ENCODE peak calls at places on chromosomes 11 and 22, in seven cellular contexts. One of them, this sample, is unnamed.

GRCh38 chr11:44427432-44427831 is 117.5 kb upstream of the ALX4 start:
- DNase-seq in GM12891: no peak
- DNase-seq in spleen: no peak
- DNase-seq in HCT116: no peak
- DNase-seq in H54: no peak
- DNase-seq in body of pancreas: no peak
- DNase-seq in uterus: no peak
- DNase-seq in this sample: peak; percentile 32

GRCh38 chr11:122751298-122752070 is 86.8 kb upstream of the CRTAM start:
- DNase-seq in GM12891: no peak
- DNase-seq in spleen: no peak
- DNase-seq in HCT116: no peak
- DNase-seq in H54: no peak
- DNase-seq in body of pancreas: no peak
- DNase-seq in uterus: no peak
- DNase-seq in this sample: no peak

GRCh38 chr11:83409891-83410290 is 123.7 kb upstream of the CCDC90B start:
- DNase-seq in GM12891: no peak
- DNase-seq in spleen: no peak
- DNase-seq in HCT116: no peak
- DNase-seq in H54: no peak
- DNase-seq in body of pancreas: peak; percentile 68
- DNase-seq in uterus: no peak
- DNase-seq in this sample: no peak

GRCh38 chr11:120558754-120559431 is 47.3 kb downstream of the GRIK4 start:
- DNase-seq in GM12891: no peak
- DNase-seq in spleen: no peak
- DNase-seq in HCT116: no peak
- DNase-seq in H54: no peak
- DNase-seq in body of pancreas: no peak
- DNase-seq in uterus: no peak
- DNase-seq in this sample: no peak

GRCh38 chr11:7034019-7034418 is 13.7 kb downstream of the NLRP14 start:
- DNase-seq in GM12891: no peak
- DNase-seq in spleen: no peak
- DNase-seq in HCT116: no peak
- DNase-seq in H54: no peak
- DNase-seq in body of pancreas: no peak
- DNase-seq in uterus: no peak
- DNase-seq in this sample: no peak

GRCh38 chr22:33922268-33922667 is 2.0 kb upstream of the LARGE1 start:
- DNase-seq in GM12891: no peak
- DNase-seq in spleen: peak; percentile 78
- DNase-seq in HCT116: no peak
- DNase-seq in H54: no peak
- DNase-seq in body of pancreas: peak; percentile 46
- DNase-seq in uterus: peak; percentile 51
- DNase-seq in this sample: no peak

GRCh38 chr11:8260202-8260996 is 3.3 kb downstream of the LMO1 start:
- DNase-seq in GM12891: no peak
- DNase-seq in spleen: peak; percentile 40
- DNase-seq in HCT116: no peak
- DNase-seq in H54: no peak
- DNase-seq in body of pancreas: peak; percentile 3
- DNase-seq in uterus: peak; percentile 7
- DNase-seq in this sample: no peak

GRCh38 chr11:96474263-96474662 is 84.5 kb downstream of the JRKL start:
- DNase-seq in GM12891: no peak
- DNase-seq in spleen: no peak
- DNase-seq in HCT116: no peak
- DNase-seq in H54: no peak
- DNase-seq in body of pancreas: no peak
- DNase-seq in uterus: no peak
- DNase-seq in this sample: no peak

GRCh38 chr11:74147199-74147929 is 23.4 kb downstream of the C2CD3 start:
- DNase-seq in GM12891: no peak
- DNase-seq in spleen: no peak
- DNase-seq in HCT116: no peak
- DNase-seq in H54: no peak
- DNase-seq in body of pancreas: no peak
- DNase-seq in uterus: no peak
- DNase-seq in this sample: no peak

GRCh38 chr22:38305481-38306448 is 11.5 kb downstream of the CSNK1E start:
- DNase-seq in GM12891: no peak
- DNase-seq in spleen: no peak
- DNase-seq in HCT116: no peak
- DNase-seq in H54: no peak
- DNase-seq in body of pancreas: peak; percentile 38
- DNase-seq in uterus: no peak
- DNase-seq in this sample: no peak
- TF ChIP-seq POLR2A in GM12891: no peak
- TF ChIP-seq POLR2A in spleen: no peak
- TF ChIP-seq POLR2A in HCT116: no peak
- TF ChIP-seq POLR2A in H54: no peak
- TF ChIP-seq POLR2A in body of pancreas: no peak
- TF ChIP-seq POLR2A in uterus: no peak
- TF ChIP-seq POLR2A in this sample: no peak

DNA sequence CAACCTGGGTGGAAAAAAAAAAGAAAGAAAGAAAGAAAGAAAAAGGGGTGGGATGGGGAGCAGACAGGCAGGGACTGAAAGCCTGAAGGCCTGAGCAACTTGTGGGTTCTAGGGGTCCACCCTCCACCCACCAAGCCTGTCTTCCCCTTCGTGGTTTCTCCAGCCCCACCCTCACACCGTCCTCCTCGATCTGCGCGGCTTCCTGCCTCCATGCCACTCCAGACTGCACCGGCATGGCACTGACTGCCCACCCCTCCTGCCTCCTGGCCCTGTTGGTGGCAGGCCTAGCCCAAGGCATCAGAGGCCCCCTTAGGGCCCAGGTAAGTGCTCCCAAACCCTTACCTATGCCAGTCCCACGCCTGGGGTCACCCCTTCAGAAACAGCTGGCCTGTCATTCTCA is at the start of gene CTSW:
- DNase-seq in GM12891: no peak
- DNase-seq in spleen: peak; percentile 86
- DNase-seq in HCT116: no peak
- DNase-seq in H54: no peak
- DNase-seq in body of pancreas: no peak
- DNase-seq in uterus: no peak
- DNase-seq in this sample: no peak
- TF ChIP-seq POLR2A in GM12891: no peak
- TF ChIP-seq POLR2A in spleen: no peak
- TF ChIP-seq POLR2A in HCT116: no peak
- TF ChIP-seq POLR2A in H54: no peak
- TF ChIP-seq POLR2A in body of pancreas: no peak
- TF ChIP-seq POLR2A in uterus: no peak
- TF ChIP-seq POLR2A in this sample: no peak

GRCh38 chr11:71453021-71453910 is at the start of gene NADSYN1:
- DNase-seq in GM12891: peak; percentile 96
- DNase-seq in spleen: peak; percentile 100
- DNase-seq in HCT116: peak; percentile 80
- DNase-seq in H54: peak; percentile 97
- DNase-seq in body of pancreas: peak; percentile 99
- DNase-seq in uterus: peak; percentile 97
- DNase-seq in this sample: peak; percentile 99
- TF ChIP-seq POLR2A in GM12891: peak; percentile 46
- TF ChIP-seq POLR2A in spleen: peak; percentile 44
- TF ChIP-seq POLR2A in HCT116: no peak
- TF ChIP-seq POLR2A in H54: peak; percentile 80
- TF ChIP-seq POLR2A in body of pancreas: peak; percentile 73
- TF ChIP-seq POLR2A in uterus: peak; percentile 61
- TF ChIP-seq POLR2A in this sample: peak; percentile 68

GRCh38 chr11:22624742-22625447 is 728 bp downstream of the FANCF start:
- DNase-seq in GM12891: peak; percentile 18
- DNase-seq in spleen: no peak
- DNase-seq in HCT116: peak; percentile 12
- DNase-seq in H54: no peak
- DNase-seq in body of pancreas: peak; percentile 79
- DNase-seq in uterus: peak; percentile 44
- DNase-seq in this sample: peak; percentile 78

GRCh38 chr11:22627421-22627820 is 1.8 kb upstream of the FANCF start:
- DNase-seq in GM12891: no peak
- DNase-seq in spleen: peak; percentile 72
- DNase-seq in HCT116: no peak
- DNase-seq in H54: no peak
- DNase-seq in body of pancreas: no peak
- DNase-seq in uterus: no peak
- DNase-seq in this sample: no peak

GRCh38 chr11:22626573-22627239 is 1.1 kb upstream of the FANCF start:
- DNase-seq in GM12891: no peak
- DNase-seq in spleen: peak; percentile 70
- DNase-seq in HCT116: no peak
- DNase-seq in H54: no peak
- DNase-seq in body of pancreas: no peak
- DNase-seq in uterus: no peak
- DNase-seq in this sample: no peak

DNA sequence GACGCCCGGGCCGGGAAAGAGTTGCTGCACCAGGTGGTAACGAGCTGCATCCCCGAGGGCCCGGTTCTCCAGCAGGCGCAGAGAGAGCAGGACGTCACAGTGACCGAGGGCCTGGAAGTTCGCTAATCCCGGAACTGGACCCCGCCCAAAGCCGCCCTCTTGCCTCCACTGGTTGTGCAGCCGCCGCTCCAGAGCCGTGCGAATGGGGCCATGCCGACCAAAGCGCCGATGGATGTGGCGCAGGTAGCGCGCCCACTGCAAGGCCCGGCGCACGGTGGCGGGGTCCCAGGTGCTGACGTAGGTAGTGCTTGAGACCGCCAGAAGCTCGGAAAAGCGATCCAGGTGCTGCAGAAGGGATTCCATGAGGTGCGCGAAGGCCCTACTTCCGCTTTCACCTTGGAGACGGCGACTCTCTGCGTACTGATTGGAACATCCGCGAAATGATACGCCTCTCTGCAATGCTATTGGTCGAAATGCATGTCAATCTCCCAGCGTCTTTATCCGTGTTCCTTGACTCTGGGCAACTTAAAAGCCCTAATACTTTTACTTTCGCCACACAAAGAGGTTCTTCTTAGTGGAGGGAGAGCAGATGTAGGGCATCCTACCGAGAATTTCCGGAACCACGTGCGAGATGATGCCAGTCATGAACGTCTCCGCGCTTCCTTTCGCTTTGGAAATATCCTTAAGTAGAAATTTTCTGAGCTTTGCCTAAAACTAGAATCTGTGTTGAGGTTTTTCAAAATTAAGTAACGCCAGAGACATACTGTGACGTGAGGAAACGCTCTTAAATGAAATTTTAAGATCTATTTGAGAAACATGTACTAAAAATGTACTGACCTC is at the start of gene FANCF:
- DNase-seq in GM12891: peak; percentile 63
- DNase-seq in spleen: peak; percentile 95
- DNase-seq in HCT116: peak; percentile 89
- DNase-seq in H54: peak; percentile 53
- DNase-seq in body of pancreas: peak; percentile 97
- DNase-seq in uterus: peak; percentile 97
- DNase-seq in this sample: peak; percentile 98
- TF ChIP-seq POLR2A in GM12891: peak; percentile 78
- TF ChIP-seq POLR2A in spleen: no peak
- TF ChIP-seq POLR2A in HCT116: no peak
- TF ChIP-seq POLR2A in H54: peak; percentile 26
- TF ChIP-seq POLR2A in body of pancreas: peak; percentile 84
- TF ChIP-seq POLR2A in uterus: peak; percentile 31
- TF ChIP-seq POLR2A in this sample: peak; percentile 82

GRCh38 chr11:62546244-62546936 is at the start of gene AHNAK:
- DNase-seq in GM12891: no peak
- DNase-seq in spleen: peak; percentile 93
- DNase-seq in HCT116: no peak
- DNase-seq in H54: peak; percentile 46
- DNase-seq in body of pancreas: peak; percentile 84
- DNase-seq in uterus: peak; percentile 87
- DNase-seq in this sample: peak; percentile 76

GRCh38 chr11:62548545-62549335 is 2.1 kb upstream of the AHNAK start:
- DNase-seq in GM12891: no peak
- DNase-seq in spleen: no peak
- DNase-seq in HCT116: no peak
- DNase-seq in H54: no peak
- DNase-seq in body of pancreas: peak; percentile 75
- DNase-seq in uterus: no peak
- DNase-seq in this sample: no peak

GRCh38 chr11:62546937-62547625 is 475 bp upstream of the AHNAK start:
- DNase-seq in GM12891: no peak
- DNase-seq in spleen: no peak
- DNase-seq in HCT116: no peak
- DNase-seq in H54: peak; percentile 50
- DNase-seq in body of pancreas: no peak
- DNase-seq in uterus: peak; percentile 56
- DNase-seq in this sample: no peak

GRCh38 chr11:62545437-62546243 is 966 bp downstream of the AHNAK start:
- DNase-seq in GM12891: no peak
- DNase-seq in spleen: peak; percentile 87
- DNase-seq in HCT116: peak; percentile 75
- DNase-seq in H54: peak; percentile 79
- DNase-seq in body of pancreas: peak; percentile 91
- DNase-seq in uterus: peak; percentile 96
- DNase-seq in this sample: peak; percentile 40

GRCh38 chr11:62547691-62548281 is 1.2 kb upstream of the AHNAK start:
- DNase-seq in GM12891: no peak
- DNase-seq in spleen: no peak
- DNase-seq in HCT116: no peak
- DNase-seq in H54: peak; percentile 28
- DNase-seq in body of pancreas: peak; percentile 68
- DNase-seq in uterus: peak; percentile 59
- DNase-seq in this sample: no peak
- TF ChIP-seq POLR2A in GM12891: no peak
- TF ChIP-seq POLR2A in spleen: no peak
- TF ChIP-seq POLR2A in HCT116: no peak
- TF ChIP-seq POLR2A in H54: no peak
- TF ChIP-seq POLR2A in body of pancreas: no peak
- TF ChIP-seq POLR2A in uterus: no peak
- TF ChIP-seq POLR2A in this sample: no peak

GRCh38 chr11:93821617-93822016 is 28.8 kb downstream of the VSTM5 start:
- DNase-seq in GM12891: no peak
- DNase-seq in spleen: no peak
- DNase-seq in HCT116: no peak
- DNase-seq in H54: no peak
- DNase-seq in body of pancreas: no peak
- DNase-seq in uterus: no peak
- DNase-seq in this sample: no peak
- TF ChIP-seq POLR2A in GM12891: no peak
- TF ChIP-seq POLR2A in spleen: no peak
- TF ChIP-seq POLR2A in HCT116: no peak
- TF ChIP-seq POLR2A in H54: no peak
- TF ChIP-seq POLR2A in body of pancreas: no peak
- TF ChIP-seq POLR2A in uterus: no peak
- TF ChIP-seq POLR2A in this sample: no peak